ENCODE peak calls at places on chromosomes 4 and X, in eight cellular contexts. A is stimulated activated CD4-positive, alpha-beta T cell treated with anti-CD3 and anti-CD28 coated beads, Interleukin-15, amount 100 ng/mL, for 1 hour; G is hypothalamus; M is globus pallidus; Q is activated CD8-positive, alpha-beta T cell treated with anti-CD3 and anti-CD28 coated beads for 36 hours; S is iris pigment epithelial cell; U is endothelial cell; J is renal cortical epithelial cell. K is an unnamed sample.

GRCh38 chrX:83845397-83845796 is 15.5 kb upstream of the CYLC1 start:
- DNase-seq in A (no peak), G (no peak), M (peak), Q (no peak), S (peak), U (peak), J (peak), K (no peak)

GRCh38 chr4:127579821-127580220 is 52.9 kb upstream of the INTU start:
- DNase-seq in A (no peak), G (no peak), M (no peak), Q (no peak), S (no peak), U (no peak), J (no peak), K (no peak)

GRCh38 chr4:159428293-159428692 is 325.4 kb downstream of the RAPGEF2 start:
- DNase-seq in A (no peak), G (no peak), M (no peak), Q (no peak), S (no peak), U (no peak), J (no peak), K (no peak)

GRCh38 chr4:5524451-5524850 is 183.9 kb downstream of the EVC2 start:
- DNase-seq in A (no peak), G (no peak), M (peak), Q (no peak), S (peak), U (no peak), J (no peak), K (no peak)

GRCh38 chr4:38493068-38493467 is 170.9 kb upstream of the KLF3 start:
- DNase-seq in A (no peak), G (no peak), M (no peak), Q (no peak), S (no peak), U (no peak), J (no peak), K (no peak)

GRCh38 chr4:15766821-15767220 is 11.3 kb upstream of the CD38 start:
- DNase-seq in A (no peak), G (no peak), M (no peak), Q (no peak), S (no peak), U (no peak), J (no peak), K (no peak)

GRCh38 chr4:126915999-126916625 is 716.6 kb upstream of the INTU start:
- DNase-seq in A (no peak), G (no peak), M (no peak), Q (no peak), S (no peak), U (no peak), J (peak), K (no peak)

GRCh38 chr4:185730387-185730786 is 81.6 kb downstream of the SORBS2 start:
- DNase-seq in A (no peak), G (no peak), M (no peak), Q (no peak), S (peak), U (peak), J (peak), K (no peak)

GRCh38 chrX:110145854-110146253 is 142.9 kb downstream of the TMEM164 start:
- DNase-seq in A (no peak), G (no peak), M (no peak), Q (peak), S (peak), U (peak), J (no peak), K (no peak)

GRCh38 chr4:60201052-60201673 is 999.0 kb upstream of the ADGRL3 start:
- DNase-seq in A (no peak), G (no peak), M (peak), Q (peak), S (peak), U (peak), J (peak), K (no peak)

GRCh38 chrX:554271-554670 is 76.3 kb upstream of the SHOX start:
- DNase-seq in A (no peak), G (no peak), M (no peak), Q (no peak), S (no peak), U (no peak), J (no peak), K (no peak)

GRCh38 chr4:168164915-168165548 is 72.7 kb downstream of the ANXA10 start:
- DNase-seq in A (no peak), G (no peak), M (no peak), Q (no peak), S (no peak), U (no peak), J (no peak), K (no peak)

GRCh38 chrX:38804481-38805293 is 3.4 kb downstream of the MID1IP1 start:
- DNase-seq in A (no peak), G (no peak), M (peak), Q (peak), S (peak), U (peak), J (no peak), K (no peak)

GRCh38 chrX:80578518-80579105 is 158.4 kb downstream of the TENT5D start:
- DNase-seq in A (no peak), G (no peak), M (no peak), Q (no peak), S (peak), U (no peak), J (peak), K (no peak)

GRCh38 chr4:4395849-4396627 is 9.1 kb downstream of the NSG1 start:
- DNase-seq in A (no peak), G (no peak), M (no peak), Q (no peak), S (peak), U (no peak), J (no peak), K (no peak)

GRCh38 chr4:1116837-1117236 is 3.5 kb upstream of the RNF212 start:
- DNase-seq in A (no peak), G (no peak), M (peak), Q (no peak), S (no peak), U (no peak), J (peak), K (no peak)

GRCh38 chr4:144421839-144422565 is 224.0 kb upstream of the HHIP start:
- DNase-seq in A (no peak), G (no peak), M (no peak), Q (no peak), S (no peak), U (no peak), J (peak), K (no peak)

GRCh38 chr4:656651-657337 is 17.3 kb downstream of the ATP5ME start:
- DNase-seq in A (no peak), G (no peak), M (no peak), Q (no peak), S (no peak), U (no peak), J (no peak), K (no peak)

GRCh38 chr4:1621526-1621925 is 62.6 kb downstream of the FAM53A start:
- DNase-seq in A (no peak), G (no peak), M (no peak), Q (no peak), S (no peak), U (no peak), J (no peak), K (no peak)

GRCh38 chr4:29722253-29722652 is 997.9 kb upstream of the PCDH7 start:
- DNase-seq in A (no peak), G (no peak), M (no peak), Q (no peak), S (no peak), U (no peak), J (no peak), K (no peak)

GRCh38 chr4:107987916-107988762 is 1.6 kb upstream of the HADH start:
- DNase-seq in A (no peak), G (no peak), M (no peak), Q (no peak), S (no peak), U (no peak), J (peak), K (no peak)

GRCh38 chrX:154714925-154715324 is 36.0 kb downstream of the GAB3 start:
- DNase-seq in A (no peak), G (no peak), M (peak), Q (peak), S (peak), U (peak), J (peak), K (no peak)

GRCh38 chr4:94621491-94622080 is 136.2 kb upstream of the BMPR1B start:
- DNase-seq in A (no peak), G (no peak), M (peak), Q (peak), S (peak), U (peak), J (peak), K (no peak)

GRCh38 chr4:159090255-159090654 is 12.6 kb upstream of the RAPGEF2 start:
- DNase-seq in A (no peak), G (no peak), M (no peak), Q (no peak), S (no peak), U (no peak), J (no peak), K (no peak)

GRCh38 chr4:8346838-8347605 is 77.5 kb downstream of the HTRA3 start:
- DNase-seq in A (no peak), G (no peak), M (peak), Q (no peak), S (no peak), U (no peak), J (no peak), K (no peak)

GRCh38 chr4:176584031-176584430 is 208.7 kb downstream of the VEGFC start:
- DNase-seq in A (no peak), G (no peak), M (no peak), Q (no peak), S (peak), U (no peak), J (no peak), K (no peak)

GRCh38 chr4:106238819-106239420 is 77.1 kb downstream of the TBCK start:
- DNase-seq in A (no peak), G (no peak), M (no peak), Q (peak), S (peak), U (peak), J (peak), K (no peak)

GRCh38 chrX:103483720-103484119 is 35.6 kb downstream of the RAB40A start:
- DNase-seq in A (no peak), G (no peak), M (no peak), Q (no peak), S (no peak), U (no peak), J (no peak), K (no peak)

GRCh38 chrX:134734343-134735001 is 76.2 kb upstream of the PLAC1 start:
- DNase-seq in A (no peak), G (no peak), M (no peak), Q (no peak), S (no peak), U (no peak), J (no peak), K (no peak)

GRCh38 chr4:121951570-121952110 is at the start of gene TRPC3:
- DNase-seq in A (no peak), G (no peak), M (no peak), Q (peak), S (no peak), U (peak), J (no peak), K (no peak)

GRCh38 chr4:1563768-1564485 is 120.2 kb downstream of the FAM53A start:
- DNase-seq in A (no peak), G (no peak), M (no peak), Q (no peak), S (no peak), U (no peak), J (no peak), K (no peak)

GRCh38 chrX:118660085-118660484 is 67.3 kb upstream of the IL13RA1 start:
- DNase-seq in A (no peak), G (no peak), M (peak), Q (no peak), S (no peak), U (no peak), J (no peak), K (no peak)

GRCh38 chr4:111267786-111268185 is 644.9 kb upstream of the PITX2 start:
- DNase-seq in A (no peak), G (no peak), M (no peak), Q (no peak), S (no peak), U (no peak), J (no peak), K (no peak)

GRCh38 chr4:106032851-106033286 is 137.6 kb downstream of the NPNT start:
- DNase-seq in A (no peak), G (no peak), M (no peak), Q (no peak), S (no peak), U (no peak), J (peak), K (no peak)

GRCh38 chr4:68129793-68130192 is at the start of gene TMPRSS11F:
- DNase-seq in A (no peak), G (no peak), M (no peak), Q (no peak), S (no peak), U (no peak), J (peak), K (no peak)